ENCODE peak calls at places on chromosomes 2 and 18, in five cellular contexts. H is NCI-H510A; B is neural crest cell; P is AG09309; Q is stimulated activated CD4-positive, alpha-beta T cell treated with anti-CD3 and anti-CD28 coated beads, Interleukin-12 subunit alpha, Interleukin-12 subunit beta, amount 100 ng/mL, for 24 hours. I is an unnamed sample.

GRCh38 chr2:46127176-46127575 is 170.0 kb upstream of the EPAS1 start:
- DNase-seq in B (no peak), Q (no peak), P (no peak), H (no peak), I (no peak)

GRCh38 chr2:236168110-236169067 is at the start of gene GBX2:
- DNase-seq in B (peak), H (peak), Q (no peak), P (no peak), I (no peak)

GRCh38 chr2:98134601-98135000 is 47.6 kb downstream of the VWA3B start:
- DNase-seq in P (no peak), Q (no peak), B (no peak), H (no peak), I (no peak)

GRCh38 chr2:104816146-104816545 is 37.8 kb upstream of the POU3F3 start:
- DNase-seq in P (no peak), B (no peak), H (no peak), Q (no peak), I (no peak)

GRCh38 chr2:100742884-100743283 is 77.1 kb upstream of the NPAS2 start:
- DNase-seq in Q (no peak), P (peak), H (no peak), B (no peak), I (no peak)

GRCh38 chr18:41226186-41226585 is 728.8 kb upstream of the PIK3C3 start:
- DNase-seq in B (no peak), P (no peak), Q (no peak), H (no peak), I (no peak)

GRCh38 chr2:98647636-98648035 is 39.2 kb downstream of the UNC50 start:
- DNase-seq in H (no peak), P (no peak), Q (no peak), B (no peak), I (no peak)

GRCh38 chr18:2316686-2317308 is 254.5 kb downstream of the METTL4 start:
- DNase-seq in P (no peak), Q (no peak), B (no peak), H (no peak), I (peak)

GRCh38 chr2:177551989-177552413 is 159.4 kb downstream of the AGPS start:
- DNase-seq in H (peak), Q (no peak), P (no peak), B (no peak), I (peak)

GRCh38 chr2:235024951-235025773 is 73.3 kb downstream of the SH3BP4 start:
- DNase-seq in B (no peak), P (no peak), Q (no peak), H (no peak), I (no peak)

GRCh38 chr18:12552884-12553242 is 105.0 kb downstream of the SPIRE1 start:
- DNase-seq in Q (no peak), H (no peak), P (no peak), B (no peak), I (no peak)

GRCh38 chr2:172397136-172397825 is 30.1 kb upstream of the ITGA6 start:
- DNase-seq in Q (no peak), P (peak), H (no peak), B (no peak), I (no peak)

GRCh38 chr2:229245013-229245412 is 26.1 kb downstream of the PID1 start:
- DNase-seq in Q (no peak), P (no peak), H (no peak), B (no peak), I (no peak)

GRCh38 chr2:156536534-156536933 is 100.4 kb downstream of the GPD2 start:
- DNase-seq in H (no peak), P (no peak), Q (no peak), B (no peak), I (no peak)

GRCh38 chr18:79354350-79354749 is 41.4 kb upstream of the NFATC1 start:
- DNase-seq in P (no peak), B (no peak), Q (no peak), H (no peak), I (no peak)

GRCh38 chr2:20074901-20075300 is 23.5 kb upstream of the LAPTM4A start:
- DNase-seq in H (no peak), P (no peak), B (no peak), Q (no peak), I (no peak)

GRCh38 chr2:212147921-212148513 is 390.6 kb downstream of the ERBB4 start:
- DNase-seq in Q (no peak), P (no peak), H (no peak), B (no peak), I (no peak)

GRCh38 chr2:144670080-144670479 is 150.2 kb upstream of the ZEB2 start:
- DNase-seq in H (no peak), P (no peak), Q (no peak), B (no peak), I (no peak)

GRCh38 chr2:24486628-24487027 is 4.4 kb upstream of the NCOA1 start:
- DNase-seq in P (no peak), H (no peak), Q (no peak), B (no peak), I (no peak)

GRCh38 chr2:188245230-188245629 is 46.4 kb upstream of the GULP1 start:
- DNase-seq in Q (no peak), H (no peak), B (no peak), P (no peak), I (no peak)

GRCh38 chr2:20164734-20165242 is 60.1 kb downstream of the SDC1 start:
- DNase-seq in H (no peak), Q (no peak), P (no peak), B (no peak), I (no peak)

GRCh38 chr2:236852100-236852976 is 233.4 kb upstream of the COPS8 start:
- DNase-seq in P (no peak), Q (no peak), H (no peak), B (no peak), I (no peak)

GRCh38 chr2:102895386-102895785 is 133.6 kb downstream of the TMEM182 start:
- DNase-seq in P (no peak), B (no peak), H (no peak), Q (no peak), I (no peak)

GRCh38 chr2:167114018-167114417 is 225.7 kb downstream of the XIRP2 start:
- DNase-seq in H (no peak), Q (no peak), B (no peak), P (no peak), I (no peak)

GRCh38 chr2:10257036-10257435 is 45.7 kb upstream of the HPCAL1 start:
- DNase-seq in P (no peak), H (no peak), B (no peak), Q (no peak), I (no peak)

GRCh38 chr2:220373878-220374277 is 746.4 kb downstream of the SLC4A3 start:
- DNase-seq in B (no peak), P (peak), H (no peak), Q (no peak), I (no peak)

GRCh38 chr2:105788670-105789290 is 44.1 kb downstream of the NCK2 start:
- DNase-seq in P (no peak), H (no peak), B (no peak), Q (no peak), I (no peak)

GRCh38 chr2:43212931-43213330 is 13.5 kb downstream of the ZFP36L2 start:
- DNase-seq in H (no peak), Q (no peak), P (no peak), B (no peak), I (no peak)

GRCh38 chr18:74524097-74524496 is 10.2 kb upstream of the CNDP1 start:
- DNase-seq in H (peak), Q (no peak), B (no peak), P (no peak), I (no peak)

GRCh38 chr2:86304416-86304815 is 33.0 kb downstream of the REEP1 start:
- DNase-seq in P (no peak), Q (no peak), B (no peak), H (no peak), I (no peak)

GRCh38 chr18:55588876-55589595 is 1.0 kb upstream of the TCF4 start:
- DNase-seq in H (no peak), Q (no peak), B (no peak), P (no peak), I (no peak)

GRCh38 chr2:42974697-42975357 is 182.4 kb upstream of the HAAO start:
- DNase-seq in P (no peak), B (peak), Q (peak), H (peak), I (peak)

GRCh38 chr2:215002500-215002899 is 135.9 kb downstream of the ABCA12 start:
- DNase-seq in B (peak), H (peak), Q (no peak), P (peak), I (peak)

GRCh38 chr18:75694292-75694691 is 266.8 kb upstream of the SMIM21 start:
- DNase-seq in Q (no peak), H (no peak), P (no peak), B (no peak), I (no peak)

GRCh38 chr2:27808418-27808817 is 36.9 kb downstream of the MRPL33 start:
- DNase-seq in P (no peak), Q (no peak), B (no peak), H (no peak), I (no peak)

GRCh38 chr2:187215576-187216240 is 232.3 kb downstream of the CALCRL start:
- DNase-seq in P (no peak), Q (no peak), H (no peak), B (no peak), I (no peak)

I was measured in pancreas.